ENCODE peak calls at places on chromosomes 2 and 18, in eight cellular contexts. One of them, this sample, is unnamed.

GRCh38 chr18:65567372-65567771 is 183.4 kb upstream of the CDH7 start:
- DNase-seq in astrocyte of the spinal cord: peak
- DNase-seq in dorsolateral prefrontal cortex: no peak
- DNase-seq in ovary: no peak
- DNase-seq in sigmoid colon: no peak
- DNase-seq in left lung: no peak
- DNase-seq in bronchial epithelial cell: peak
- DNase-seq in AG04450: no peak
- DNase-seq in this sample: no peak

GRCh38 chr2:207617011-207617671 is 8.1 kb downstream of the METTL21A start:
- DNase-seq in AG04450: peak
- DNase-seq in astrocyte of the spinal cord: peak
- DNase-seq in bronchial epithelial cell: peak
- DNase-seq in left lung: no peak
- DNase-seq in sigmoid colon: no peak
- DNase-seq in dorsolateral prefrontal cortex: no peak
- DNase-seq in ovary: no peak
- DNase-seq in this sample: peak

GRCh38 chr2:128350736-128351135 is 32.1 kb upstream of the HS6ST1 start:
- DNase-seq in bronchial epithelial cell: no peak
- DNase-seq in AG04450: no peak
- DNase-seq in ovary: no peak
- DNase-seq in sigmoid colon: no peak
- DNase-seq in dorsolateral prefrontal cortex: no peak
- DNase-seq in left lung: no peak
- DNase-seq in astrocyte of the spinal cord: no peak
- DNase-seq in this sample: no peak

GRCh38 chr2:69688212-69688611 is 44.7 kb upstream of the AAK1 start:
- DNase-seq in bronchial epithelial cell: no peak
- DNase-seq in left lung: no peak
- DNase-seq in dorsolateral prefrontal cortex: no peak
- DNase-seq in ovary: no peak
- DNase-seq in sigmoid colon: no peak
- DNase-seq in astrocyte of the spinal cord: no peak
- DNase-seq in AG04450: no peak
- DNase-seq in this sample: no peak

GRCh38 chr18:35178260-35178659 is 62.6 kb upstream of the ZNF397 start:
- DNase-seq in AG04450: no peak
- DNase-seq in left lung: no peak
- DNase-seq in dorsolateral prefrontal cortex: no peak
- DNase-seq in ovary: no peak
- DNase-seq in bronchial epithelial cell: peak
- DNase-seq in astrocyte of the spinal cord: peak
- DNase-seq in sigmoid colon: no peak
- DNase-seq in this sample: peak

GRCh38 chr18:3384664-3385189 is 65.2 kb upstream of the TGIF1 start:
- DNase-seq in AG04450: no peak
- DNase-seq in bronchial epithelial cell: no peak
- DNase-seq in ovary: no peak
- DNase-seq in dorsolateral prefrontal cortex: no peak
- DNase-seq in left lung: no peak
- DNase-seq in astrocyte of the spinal cord: no peak
- DNase-seq in sigmoid colon: no peak
- DNase-seq in this sample: no peak

GRCh38 chr2:220162320-220162719 is 534.9 kb downstream of the SLC4A3 start:
- DNase-seq in sigmoid colon: no peak
- DNase-seq in astrocyte of the spinal cord: no peak
- DNase-seq in left lung: no peak
- DNase-seq in AG04450: no peak
- DNase-seq in dorsolateral prefrontal cortex: no peak
- DNase-seq in ovary: no peak
- DNase-seq in bronchial epithelial cell: peak
- DNase-seq in this sample: peak

GRCh38 chr2:39666489-39667141 is 898 bp downstream of the TMEM178A start:
- DNase-seq in bronchial epithelial cell: no peak
- DNase-seq in dorsolateral prefrontal cortex: no peak
- DNase-seq in astrocyte of the spinal cord: no peak
- DNase-seq in left lung: no peak
- DNase-seq in ovary: peak
- DNase-seq in AG04450: no peak
- DNase-seq in sigmoid colon: no peak
- DNase-seq in this sample: peak

GRCh38 chr2:233435436-233436190 is 81.3 kb downstream of the DGKD start:
- DNase-seq in AG04450: no peak
- DNase-seq in ovary: peak
- DNase-seq in astrocyte of the spinal cord: no peak
- DNase-seq in sigmoid colon: peak
- DNase-seq in left lung: no peak
- DNase-seq in dorsolateral prefrontal cortex: no peak
- DNase-seq in bronchial epithelial cell: no peak
- DNase-seq in this sample: no peak

GRCh38 chr2:230325316-230326243 is 1.4 kb upstream of the SP140L start:
- DNase-seq in AG04450: no peak
- DNase-seq in bronchial epithelial cell: no peak
- DNase-seq in sigmoid colon: no peak
- DNase-seq in astrocyte of the spinal cord: no peak
- DNase-seq in dorsolateral prefrontal cortex: no peak
- DNase-seq in ovary: no peak
- DNase-seq in left lung: no peak
- DNase-seq in this sample: no peak

GRCh38 chr2:48423376-48423775 is 106.6 kb upstream of the STON1 start:
- DNase-seq in ovary: no peak
- DNase-seq in sigmoid colon: no peak
- DNase-seq in AG04450: peak
- DNase-seq in astrocyte of the spinal cord: peak
- DNase-seq in left lung: no peak
- DNase-seq in dorsolateral prefrontal cortex: no peak
- DNase-seq in bronchial epithelial cell: peak
- DNase-seq in this sample: peak

GRCh38 chr18:25310045-25310444 is 41.9 kb downstream of the ZNF521 start:
- DNase-seq in astrocyte of the spinal cord: peak
- DNase-seq in sigmoid colon: no peak
- DNase-seq in left lung: no peak
- DNase-seq in ovary: no peak
- DNase-seq in AG04450: no peak
- DNase-seq in bronchial epithelial cell: peak
- DNase-seq in dorsolateral prefrontal cortex: no peak
- DNase-seq in this sample: peak

GRCh38 chr2:79097843-79098242 is 10.1 kb upstream of the REG1B start:
- DNase-seq in sigmoid colon: no peak
- DNase-seq in bronchial epithelial cell: no peak
- DNase-seq in AG04450: no peak
- DNase-seq in left lung: no peak
- DNase-seq in ovary: no peak
- DNase-seq in astrocyte of the spinal cord: no peak
- DNase-seq in dorsolateral prefrontal cortex: no peak
- DNase-seq in this sample: no peak

GRCh38 chr2:42072349-42073118 is 24.7 kb downstream of the PKDCC start:
- DNase-seq in left lung: peak
- DNase-seq in sigmoid colon: no peak
- DNase-seq in astrocyte of the spinal cord: no peak
- DNase-seq in dorsolateral prefrontal cortex: no peak
- DNase-seq in AG04450: peak
- DNase-seq in ovary: peak
- DNase-seq in bronchial epithelial cell: peak
- DNase-seq in this sample: no peak

GRCh38 chr2:42076357-42076921 is 28.6 kb downstream of the PKDCC start:
- DNase-seq in AG04450: no peak
- DNase-seq in sigmoid colon: no peak
- DNase-seq in astrocyte of the spinal cord: no peak
- DNase-seq in left lung: peak
- DNase-seq in dorsolateral prefrontal cortex: no peak
- DNase-seq in ovary: no peak
- DNase-seq in bronchial epithelial cell: no peak
- DNase-seq in this sample: no peak

GRCh38 chr2:42073739-42074138 is 25.9 kb downstream of the PKDCC start:
- DNase-seq in bronchial epithelial cell: no peak
- DNase-seq in left lung: no peak
- DNase-seq in ovary: no peak
- DNase-seq in astrocyte of the spinal cord: no peak
- DNase-seq in sigmoid colon: no peak
- DNase-seq in AG04450: peak
- DNase-seq in dorsolateral prefrontal cortex: no peak
- DNase-seq in this sample: peak

GRCh38 chr2:42077343-42077742 is 29.5 kb downstream of the PKDCC start:
- DNase-seq in sigmoid colon: no peak
- DNase-seq in astrocyte of the spinal cord: no peak
- DNase-seq in bronchial epithelial cell: no peak
- DNase-seq in left lung: peak
- DNase-seq in ovary: no peak
- DNase-seq in dorsolateral prefrontal cortex: no peak
- DNase-seq in AG04450: no peak
- DNase-seq in this sample: no peak

DNA sequence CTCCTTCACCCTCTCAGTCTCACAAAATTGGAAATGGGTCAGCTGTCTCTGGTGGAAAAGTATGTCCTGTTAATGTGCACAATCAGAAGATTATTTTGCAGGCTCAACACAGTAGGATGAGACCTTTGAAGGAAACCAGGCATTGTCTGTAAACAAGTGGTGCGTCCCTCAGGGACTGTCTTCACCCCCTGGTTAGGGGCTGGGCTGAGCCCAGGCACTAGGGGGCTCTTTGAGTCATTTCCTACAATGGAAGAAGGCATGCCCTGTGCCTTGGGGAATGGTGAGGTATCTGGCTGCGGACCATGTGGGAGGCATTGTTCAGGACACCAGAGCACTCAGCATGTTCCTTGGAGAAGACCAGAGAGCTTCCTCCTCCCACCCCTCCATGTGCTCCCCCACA is 26.8 kb downstream of the PKDCC start:
- DNase-seq in left lung: peak
- DNase-seq in AG04450: no peak
- DNase-seq in sigmoid colon: peak
- DNase-seq in dorsolateral prefrontal cortex: no peak
- DNase-seq in astrocyte of the spinal cord: no peak
- DNase-seq in bronchial epithelial cell: no peak
- DNase-seq in ovary: no peak
- DNase-seq in this sample: peak
- TF ChIP-seq CTCF in left lung: no peak
- TF ChIP-seq CTCF in AG04450: no peak
- TF ChIP-seq CTCF in sigmoid colon: no peak
- TF ChIP-seq CTCF in dorsolateral prefrontal cortex: no peak
- TF ChIP-seq CTCF in astrocyte of the spinal cord: peak
- TF ChIP-seq CTCF in bronchial epithelial cell: no peak
- TF ChIP-seq CTCF in ovary: no peak
- TF ChIP-seq CTCF in this sample: no peak

DNA sequence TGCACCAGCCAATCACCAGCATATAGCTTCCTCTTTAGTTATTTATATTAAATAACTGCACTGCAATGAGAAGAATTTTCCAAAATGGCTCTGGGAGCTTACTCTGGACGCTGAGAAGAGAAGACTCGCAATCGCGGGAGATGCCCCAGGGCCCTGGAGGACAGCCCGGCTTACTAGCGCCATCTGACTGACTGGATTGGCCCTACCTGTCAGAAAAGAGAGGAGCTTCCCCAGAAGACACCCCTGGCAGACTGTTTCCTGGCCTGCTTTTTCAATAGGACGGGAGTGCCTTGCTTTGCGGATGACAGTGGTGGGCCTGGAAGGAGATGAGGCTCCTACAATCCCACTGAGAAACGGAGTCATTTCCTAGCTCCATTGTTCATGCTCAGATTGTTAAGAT is 91.9 kb downstream of the GALR1 start:
- DNase-seq in dorsolateral prefrontal cortex: no peak
- DNase-seq in astrocyte of the spinal cord: no peak
- DNase-seq in sigmoid colon: no peak
- DNase-seq in AG04450: no peak
- DNase-seq in ovary: no peak
- DNase-seq in left lung: no peak
- DNase-seq in bronchial epithelial cell: no peak
- DNase-seq in this sample: no peak
- H3K4me3 ChIP-seq in dorsolateral prefrontal cortex: no peak
- H3K4me3 ChIP-seq in astrocyte of the spinal cord: no peak
- H3K4me3 ChIP-seq in sigmoid colon: no peak
- H3K4me3 ChIP-seq in AG04450: no peak
- H3K4me3 ChIP-seq in ovary: no peak
- H3K4me3 ChIP-seq in left lung: no peak
- H3K4me3 ChIP-seq in bronchial epithelial cell: no peak
- H3K4me3 ChIP-seq in this sample: no peak

GRCh38 chr2:15607709-15608391 is 16.2 kb downstream of the DDX1 start:
- DNase-seq in bronchial epithelial cell: no peak
- DNase-seq in AG04450: no peak
- DNase-seq in left lung: no peak
- DNase-seq in astrocyte of the spinal cord: no peak
- DNase-seq in ovary: no peak
- DNase-seq in dorsolateral prefrontal cortex: no peak
- DNase-seq in sigmoid colon: no peak
- DNase-seq in this sample: no peak
- TF ChIP-seq CTCF in bronchial epithelial cell: no peak
- TF ChIP-seq CTCF in AG04450: no peak
- TF ChIP-seq CTCF in left lung: no peak
- TF ChIP-seq CTCF in astrocyte of the spinal cord: no peak
- TF ChIP-seq CTCF in ovary: no peak
- TF ChIP-seq CTCF in dorsolateral prefrontal cortex: no peak
- TF ChIP-seq CTCF in sigmoid colon: no peak
- TF ChIP-seq CTCF in this sample: no peak

DNA sequence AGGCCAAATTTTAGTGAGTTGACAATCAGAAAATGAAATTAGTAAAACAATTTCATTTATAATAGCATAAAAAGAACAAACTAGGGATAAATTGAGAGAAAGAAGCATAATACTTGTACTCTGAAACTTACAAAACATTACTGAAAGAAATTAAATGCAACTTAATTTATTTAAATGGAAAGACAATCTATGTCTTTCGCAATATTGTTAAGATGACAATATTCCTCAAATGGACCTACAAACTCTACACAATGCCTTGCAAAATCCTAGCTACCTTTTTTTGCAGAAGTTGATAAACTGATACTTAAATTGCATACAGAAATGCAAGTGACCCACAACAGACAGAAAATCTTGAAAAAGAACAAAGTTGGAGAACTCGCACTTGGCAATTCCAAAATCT is 9.1 kb downstream of the EPG5 start:
- DNase-seq in bronchial epithelial cell: no peak
- DNase-seq in astrocyte of the spinal cord: no peak
- DNase-seq in sigmoid colon: no peak
- DNase-seq in dorsolateral prefrontal cortex: no peak
- DNase-seq in ovary: no peak
- DNase-seq in left lung: no peak
- DNase-seq in AG04450: no peak
- DNase-seq in this sample: no peak
- H3K4me3 ChIP-seq in bronchial epithelial cell: no peak
- H3K4me3 ChIP-seq in astrocyte of the spinal cord: no peak
- H3K4me3 ChIP-seq in sigmoid colon: no peak
- H3K4me3 ChIP-seq in dorsolateral prefrontal cortex: no peak
- H3K4me3 ChIP-seq in ovary: no peak
- H3K4me3 ChIP-seq in left lung: no peak
- H3K4me3 ChIP-seq in AG04450: no peak
- H3K4me3 ChIP-seq in this sample: no peak

This sample was measured in fibroblast of mammary gland.